ENCODE peak calls at places on chromosomes 3 and 15, in five cellular contexts. One of them, this sample, is unnamed.

GRCh38 chr3:32431481-32431880 is 39.8 kb downstream of the CMTM7 start:
- DNase-seq in lung: no peak
- DNase-seq in CD8-positive, alpha-beta memory T cell: no peak
- DNase-seq in CD4-positive, CD25-positive, alpha-beta regulatory T cell: no peak
- DNase-seq in osteoblast: no peak
- DNase-seq in this sample: no peak

GRCh38 chr3:129703913-129704312 is 97.4 kb upstream of the PLXND1 start:
- DNase-seq in lung: no peak
- DNase-seq in CD8-positive, alpha-beta memory T cell: no peak
- DNase-seq in CD4-positive, CD25-positive, alpha-beta regulatory T cell: no peak
- DNase-seq in osteoblast: peak; percentile 23
- DNase-seq in this sample: no peak

GRCh38 chr3:160403796-160404510 is 4.5 kb downstream of the SMC4 start:
- DNase-seq in lung: no peak
- DNase-seq in CD8-positive, alpha-beta memory T cell: no peak
- DNase-seq in CD4-positive, CD25-positive, alpha-beta regulatory T cell: no peak
- DNase-seq in osteoblast: no peak
- DNase-seq in this sample: no peak

GRCh38 chr3:12229896-12230295 is 59.0 kb upstream of the PPARG start:
- DNase-seq in lung: peak; percentile 82
- DNase-seq in CD8-positive, alpha-beta memory T cell: no peak
- DNase-seq in CD4-positive, CD25-positive, alpha-beta regulatory T cell: no peak
- DNase-seq in osteoblast: no peak
- DNase-seq in this sample: peak; percentile 57

GRCh38 chr3:183061431-183062172 is 37.7 kb downstream of the MCCC1 start:
- DNase-seq in lung: no peak
- DNase-seq in CD8-positive, alpha-beta memory T cell: no peak
- DNase-seq in CD4-positive, CD25-positive, alpha-beta regulatory T cell: no peak
- DNase-seq in osteoblast: peak; percentile 83
- DNase-seq in this sample: no peak

GRCh38 chr15:55659481-55659880 is 71.3 kb upstream of the PYGO1 start:
- DNase-seq in lung: no peak
- DNase-seq in CD8-positive, alpha-beta memory T cell: no peak
- DNase-seq in CD4-positive, CD25-positive, alpha-beta regulatory T cell: no peak
- DNase-seq in osteoblast: no peak
- DNase-seq in this sample: no peak

GRCh38 chr3:81451611-81452010 is 309.8 kb downstream of the GBE1 start:
- DNase-seq in lung: no peak
- DNase-seq in CD8-positive, alpha-beta memory T cell: no peak
- DNase-seq in CD4-positive, CD25-positive, alpha-beta regulatory T cell: no peak
- DNase-seq in osteoblast: peak; percentile 62
- DNase-seq in this sample: no peak

GRCh38 chr15:85457392-85457968 is 77.1 kb downstream of the AKAP13 start:
- DNase-seq in lung: no peak
- DNase-seq in CD8-positive, alpha-beta memory T cell: no peak
- DNase-seq in CD4-positive, CD25-positive, alpha-beta regulatory T cell: no peak
- DNase-seq in osteoblast: no peak
- DNase-seq in this sample: no peak

GRCh38 chr3:54994026-54994626 is 66.3 kb upstream of the LRTM1 start:
- DNase-seq in lung: no peak
- DNase-seq in CD8-positive, alpha-beta memory T cell: no peak
- DNase-seq in CD4-positive, CD25-positive, alpha-beta regulatory T cell: no peak
- DNase-seq in osteoblast: no peak
- DNase-seq in this sample: no peak

GRCh38 chr3:167225821-167226220 is 154.3 kb downstream of the ZBBX start:
- DNase-seq in lung: no peak
- DNase-seq in CD8-positive, alpha-beta memory T cell: no peak
- DNase-seq in CD4-positive, CD25-positive, alpha-beta regulatory T cell: no peak
- DNase-seq in osteoblast: no peak
- DNase-seq in this sample: no peak

GRCh38 chr3:32399030-32399620 is 7.5 kb downstream of the CMTM7 start:
- DNase-seq in lung: no peak
- DNase-seq in CD8-positive, alpha-beta memory T cell: peak; percentile 62
- DNase-seq in CD4-positive, CD25-positive, alpha-beta regulatory T cell: peak; percentile 35
- DNase-seq in osteoblast: peak; percentile 87
- DNase-seq in this sample: no peak

GRCh38 chr15:52228928-52229327 is 37.7 kb upstream of the GNB5 start:
- DNase-seq in lung: no peak
- DNase-seq in CD8-positive, alpha-beta memory T cell: no peak
- DNase-seq in CD4-positive, CD25-positive, alpha-beta regulatory T cell: no peak
- DNase-seq in osteoblast: no peak
- DNase-seq in this sample: peak; percentile 26

GRCh38 chr3:45551214-45552010 is 43.1 kb upstream of the LIMD1 start:
- DNase-seq in lung: peak; percentile 68
- DNase-seq in CD8-positive, alpha-beta memory T cell: no peak
- DNase-seq in CD4-positive, CD25-positive, alpha-beta regulatory T cell: no peak
- DNase-seq in osteoblast: peak; percentile 97
- DNase-seq in this sample: peak; percentile 44

GRCh38 chr3:65856907-65857306 is 181.8 kb downstream of the MAGI1 start:
- DNase-seq in lung: no peak
- DNase-seq in CD8-positive, alpha-beta memory T cell: no peak
- DNase-seq in CD4-positive, CD25-positive, alpha-beta regulatory T cell: no peak
- DNase-seq in osteoblast: no peak
- DNase-seq in this sample: no peak

GRCh38 chr3:59644479-59645075 is 594.8 kb upstream of the CFAP20DC start:
- DNase-seq in lung: no peak
- DNase-seq in CD8-positive, alpha-beta memory T cell: no peak
- DNase-seq in CD4-positive, CD25-positive, alpha-beta regulatory T cell: no peak
- DNase-seq in osteoblast: no peak
- DNase-seq in this sample: no peak

GRCh38 chr3:179653777-179654117 is 907 bp downstream of the USP13 start:
- DNase-seq in lung: no peak
- DNase-seq in CD8-positive, alpha-beta memory T cell: no peak
- DNase-seq in CD4-positive, CD25-positive, alpha-beta regulatory T cell: no peak
- DNase-seq in osteoblast: peak; percentile 66
- DNase-seq in this sample: peak; percentile 27

GRCh38 chr15:81336568-81336967 is 12.6 kb upstream of the STARD5 start:
- DNase-seq in lung: no peak
- DNase-seq in CD8-positive, alpha-beta memory T cell: peak; percentile 59
- DNase-seq in CD4-positive, CD25-positive, alpha-beta regulatory T cell: peak; percentile 14
- DNase-seq in osteoblast: no peak
- DNase-seq in this sample: no peak

GRCh38 chr3:189941679-189942078 is 179.0 kb downstream of the P3H2 start:
- DNase-seq in lung: no peak
- DNase-seq in CD8-positive, alpha-beta memory T cell: no peak
- DNase-seq in CD4-positive, CD25-positive, alpha-beta regulatory T cell: no peak
- DNase-seq in osteoblast: peak; percentile 48
- DNase-seq in this sample: no peak

GRCh38 chr3:195808741-195809290 is 2.9 kb downstream of the MUC4 start:
- DNase-seq in lung: no peak
- DNase-seq in CD8-positive, alpha-beta memory T cell: no peak
- DNase-seq in CD4-positive, CD25-positive, alpha-beta regulatory T cell: no peak
- DNase-seq in osteoblast: peak; percentile 55
- DNase-seq in this sample: no peak

GRCh38 chr3:173553635-173554280 is 156.2 kb downstream of the NLGN1 start:
- DNase-seq in lung: no peak
- DNase-seq in CD8-positive, alpha-beta memory T cell: no peak
- DNase-seq in CD4-positive, CD25-positive, alpha-beta regulatory T cell: no peak
- DNase-seq in osteoblast: peak; percentile 21
- DNase-seq in this sample: peak; percentile 26

GRCh38 chr15:80251505-80252280 is at the start of gene CTXND1:
- DNase-seq in lung: no peak
- DNase-seq in CD8-positive, alpha-beta memory T cell: no peak
- DNase-seq in CD4-positive, CD25-positive, alpha-beta regulatory T cell: no peak
- DNase-seq in osteoblast: peak; percentile 76
- DNase-seq in this sample: no peak

GRCh38 chr3:134563614-134564013 is 77.8 kb downstream of the CEP63 start:
- DNase-seq in lung: no peak
- DNase-seq in CD8-positive, alpha-beta memory T cell: no peak
- DNase-seq in CD4-positive, CD25-positive, alpha-beta regulatory T cell: no peak
- DNase-seq in osteoblast: no peak
- DNase-seq in this sample: no peak

GRCh38 chr3:105435277-105435676 is 68.6 kb downstream of the ALCAM start:
- DNase-seq in lung: no peak
- DNase-seq in CD8-positive, alpha-beta memory T cell: no peak
- DNase-seq in CD4-positive, CD25-positive, alpha-beta regulatory T cell: no peak
- DNase-seq in osteoblast: no peak
- DNase-seq in this sample: no peak

GRCh38 chr3:184549793-184550585 is 11.6 kb upstream of the EPHB3 start:
- DNase-seq in lung: no peak
- DNase-seq in CD8-positive, alpha-beta memory T cell: no peak
- DNase-seq in CD4-positive, CD25-positive, alpha-beta regulatory T cell: no peak
- DNase-seq in osteoblast: peak; percentile 69
- DNase-seq in this sample: peak; percentile 87

GRCh38 chr3:150057227-150057626 is 86.5 kb upstream of the PFN2 start:
- DNase-seq in lung: peak; percentile 13
- DNase-seq in CD8-positive, alpha-beta memory T cell: no peak
- DNase-seq in CD4-positive, CD25-positive, alpha-beta regulatory T cell: no peak
- DNase-seq in osteoblast: no peak
- DNase-seq in this sample: no peak

GRCh38 chr15:37095197-37095992 is 5.0 kb downstream of the MEIS2 start:
- DNase-seq in lung: no peak
- DNase-seq in CD8-positive, alpha-beta memory T cell: no peak
- DNase-seq in CD4-positive, CD25-positive, alpha-beta regulatory T cell: no peak
- DNase-seq in osteoblast: peak; percentile 42
- DNase-seq in this sample: no peak
- H3K27me3 ChIP-seq in lung: no peaks in the 10 kb centered on the region
- H3K27me3 ChIP-seq in CD8-positive, alpha-beta memory T cell: peaks cover 18% of the 10 kb centered on the region
- H3K27me3 ChIP-seq in CD4-positive, CD25-positive, alpha-beta regulatory T cell: peaks cover 45% of the 10 kb centered on the region
- H3K27me3 ChIP-seq in osteoblast: no peaks in the 10 kb centered on the region
- H3K27me3 ChIP-seq in this sample: peaks cover 6% of the 10 kb centered on the region

GRCh38 chr15:101003076-101003475 is 83.9 kb downstream of the LRRK1 start:
- DNase-seq in lung: no peak
- DNase-seq in CD8-positive, alpha-beta memory T cell: no peak
- DNase-seq in CD4-positive, CD25-positive, alpha-beta regulatory T cell: no peak
- DNase-seq in osteoblast: no peak
- DNase-seq in this sample: no peak

GRCh38 chr15:101004500-101004899 is 85.3 kb downstream of the LRRK1 start:
- DNase-seq in lung: no peak
- DNase-seq in CD8-positive, alpha-beta memory T cell: no peak
- DNase-seq in CD4-positive, CD25-positive, alpha-beta regulatory T cell: no peak
- DNase-seq in osteoblast: no peak
- DNase-seq in this sample: no peak

GRCh38 chr15:101004986-101005747 is 86.0 kb downstream of the LRRK1 start:
- DNase-seq in lung: no peak
- DNase-seq in CD8-positive, alpha-beta memory T cell: no peak
- DNase-seq in CD4-positive, CD25-positive, alpha-beta regulatory T cell: no peak
- DNase-seq in osteoblast: no peak
- DNase-seq in this sample: no peak

GRCh38 chr15:101001796-101002195 is 82.6 kb downstream of the LRRK1 start:
- DNase-seq in lung: no peak
- DNase-seq in CD8-positive, alpha-beta memory T cell: no peak
- DNase-seq in CD4-positive, CD25-positive, alpha-beta regulatory T cell: no peak
- DNase-seq in osteoblast: no peak
- DNase-seq in this sample: no peak

DNA sequence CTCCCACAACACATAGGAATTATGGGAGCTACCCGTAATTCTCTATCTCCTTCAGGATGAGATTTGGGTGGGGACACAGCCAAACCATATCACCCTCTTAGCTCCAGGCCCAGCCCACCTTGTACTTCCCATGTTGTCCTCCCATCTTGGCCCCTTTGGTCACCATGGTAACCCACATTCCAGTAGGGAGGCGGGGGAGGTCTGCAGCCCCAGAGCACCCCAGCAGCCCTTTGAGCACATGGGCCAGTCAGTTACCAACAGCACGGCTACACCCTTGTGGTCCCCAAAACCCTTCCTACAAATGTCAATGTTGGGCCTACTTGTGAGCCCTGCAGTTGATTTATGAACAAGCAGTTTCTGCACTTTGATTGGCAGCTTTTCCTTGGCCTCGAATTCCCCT is 84.5 kb downstream of the LRRK1 start:
- DNase-seq in lung: no peak
- DNase-seq in CD8-positive, alpha-beta memory T cell: no peak
- DNase-seq in CD4-positive, CD25-positive, alpha-beta regulatory T cell: no peak
- DNase-seq in osteoblast: no peak
- DNase-seq in this sample: no peak
- H3K27ac ChIP-seq in lung: no peak overlapping the region
- H3K27ac ChIP-seq in CD8-positive, alpha-beta memory T cell: no peak overlapping the region
- H3K27ac ChIP-seq in CD4-positive, CD25-positive, alpha-beta regulatory T cell: no peak overlapping the region
- H3K27ac ChIP-seq in osteoblast: no peak overlapping the region
- H3K27ac ChIP-seq in this sample: no peak overlapping the region

GRCh38 chr3:69490971-69491370 is 105.1 kb upstream of the FRMD4B start:
- DNase-seq in lung: no peak
- DNase-seq in CD8-positive, alpha-beta memory T cell: no peak
- DNase-seq in CD4-positive, CD25-positive, alpha-beta regulatory T cell: no peak
- DNase-seq in osteoblast: no peak
- DNase-seq in this sample: no peak

GRCh38 chr3:69485489-69485888 is 99.6 kb upstream of the FRMD4B start:
- DNase-seq in lung: no peak
- DNase-seq in CD8-positive, alpha-beta memory T cell: no peak
- DNase-seq in CD4-positive, CD25-positive, alpha-beta regulatory T cell: no peak
- DNase-seq in osteoblast: no peak
- DNase-seq in this sample: no peak

GRCh38 chr3:69484507-69485393 is 98.9 kb upstream of the FRMD4B start:
- DNase-seq in lung: no peak
- DNase-seq in CD8-positive, alpha-beta memory T cell: no peak
- DNase-seq in CD4-positive, CD25-positive, alpha-beta regulatory T cell: no peak
- DNase-seq in osteoblast: no peak
- DNase-seq in this sample: no peak

GRCh38 chr3:69491980-69492379 is 106.1 kb upstream of the FRMD4B start:
- DNase-seq in lung: no peak
- DNase-seq in CD8-positive, alpha-beta memory T cell: no peak
- DNase-seq in CD4-positive, CD25-positive, alpha-beta regulatory T cell: no peak
- DNase-seq in osteoblast: no peak
- DNase-seq in this sample: peak; percentile 80

GRCh38 chr3:69488026-69488425 is 102.1 kb upstream of the FRMD4B start:
- DNase-seq in lung: no peak
- DNase-seq in CD8-positive, alpha-beta memory T cell: no peak
- DNase-seq in CD4-positive, CD25-positive, alpha-beta regulatory T cell: no peak
- DNase-seq in osteoblast: no peak
- DNase-seq in this sample: no peak
- H3K27me3 ChIP-seq in lung: no peaks in the 10 kb centered on the region
- H3K27me3 ChIP-seq in CD8-positive, alpha-beta memory T cell: no peaks in the 10 kb centered on the region
- H3K27me3 ChIP-seq in CD4-positive, CD25-positive, alpha-beta regulatory T cell: no peaks in the 10 kb centered on the region
- H3K27me3 ChIP-seq in osteoblast: no peaks in the 10 kb centered on the region
- H3K27me3 ChIP-seq in this sample: no peaks in the 10 kb centered on the region

GRCh38 chr3:177430653-177431052 is 233.4 kb upstream of the TBL1XR1 start:
- DNase-seq in lung: no peak
- DNase-seq in CD8-positive, alpha-beta memory T cell: no peak
- DNase-seq in CD4-positive, CD25-positive, alpha-beta regulatory T cell: no peak
- DNase-seq in osteoblast: no peak
- DNase-seq in this sample: no peak

GRCh38 chr3:177427540-177427939 is 230.3 kb upstream of the TBL1XR1 start:
- DNase-seq in lung: no peak
- DNase-seq in CD8-positive, alpha-beta memory T cell: no peak
- DNase-seq in CD4-positive, CD25-positive, alpha-beta regulatory T cell: no peak
- DNase-seq in osteoblast: no peak
- DNase-seq in this sample: no peak

GRCh38 chr3:177429772-177430171 is 232.5 kb upstream of the TBL1XR1 start:
- DNase-seq in lung: no peak
- DNase-seq in CD8-positive, alpha-beta memory T cell: no peak
- DNase-seq in CD4-positive, CD25-positive, alpha-beta regulatory T cell: no peak
- DNase-seq in osteoblast: no peak
- DNase-seq in this sample: no peak

GRCh38 chr3:177427096-177427495 is 229.8 kb upstream of the TBL1XR1 start:
- DNase-seq in lung: no peak
- DNase-seq in CD8-positive, alpha-beta memory T cell: peak; percentile 52
- DNase-seq in CD4-positive, CD25-positive, alpha-beta regulatory T cell: peak; percentile 14
- DNase-seq in osteoblast: no peak
- DNase-seq in this sample: no peak

DNA sequence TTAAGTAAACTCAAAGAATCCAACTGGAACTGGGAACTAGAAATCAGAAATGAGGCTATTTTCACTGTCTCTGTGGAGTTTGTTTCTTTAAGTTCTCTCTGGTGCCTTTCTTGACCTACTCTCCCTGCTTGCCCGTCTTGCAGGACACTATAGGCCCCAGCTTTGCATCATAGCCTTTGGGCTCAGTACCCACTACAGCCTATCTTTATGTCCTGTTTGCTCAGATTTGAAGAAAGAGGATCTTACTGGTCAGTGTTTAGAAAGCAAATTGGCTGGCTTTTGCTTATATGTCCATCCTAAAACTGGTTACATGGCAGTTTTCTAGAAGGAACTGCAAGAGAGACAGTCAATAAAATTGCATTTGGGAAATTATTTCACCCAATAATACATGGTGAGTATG is 231.8 kb upstream of the TBL1XR1 start:
- DNase-seq in lung: no peak
- DNase-seq in CD8-positive, alpha-beta memory T cell: no peak
- DNase-seq in CD4-positive, CD25-positive, alpha-beta regulatory T cell: no peak
- DNase-seq in osteoblast: no peak
- DNase-seq in this sample: no peak
- H3K27ac ChIP-seq in lung: no peak overlapping the region
- H3K27ac ChIP-seq in CD8-positive, alpha-beta memory T cell: no peak overlapping the region
- H3K27ac ChIP-seq in CD4-positive, CD25-positive, alpha-beta regulatory T cell: no peak overlapping the region
- H3K27ac ChIP-seq in osteoblast: no peak overlapping the region
- H3K27ac ChIP-seq in this sample: peak overlapping the region; percentile 15